ENCODE peak calls at places on chromosomes 5 and 9, in five cellular contexts. Q is CD4-positive, CD25-positive, alpha-beta regulatory T cell; Y is right cardiac atrium; U is sigmoid colon; E is esophagus squamous epithelium. G is an unnamed sample. For H3K9me3, the result is how much of the 10 kb centered on the place peaks cover.

GRCh38 chr5:166262395-166262794 is 2029.0 kb upstream of the WWC1 start:
- DNase-seq in Q (no peak), Y (no peak), U (no peak), E (no peak), G (no peak)

GRCh38 chr9:20335668-20336332 is 286.5 kb downstream of the MLLT3 start:
- DNase-seq in Q (no peak), Y (no peak), U (no peak), E (no peak), G (no peak)

GRCh38 chr5:143229896-143230675 is 173.4 kb downstream of the NR3C1 start:
- DNase-seq in Q (peak), Y (no peak), U (peak), E (no peak), G (no peak)

GRCh38 chr5:44345871-44346270 is 43.3 kb downstream of the FGF10 start:
- DNase-seq in Q (no peak), Y (no peak), U (no peak), E (no peak), G (no peak)

GRCh38 chr5:171520300-171521170 is 101.1 kb downstream of the FGF18 start:
- DNase-seq in Q (no peak), Y (peak), U (no peak), E (no peak), G (peak)

GRCh38 chr5:149114403-149115312 is 26.6 kb upstream of the ABLIM3 start:
- DNase-seq in Q (peak), Y (peak), U (peak), E (no peak), G (peak)

GRCh38 chr5:137191179-137191578 is 307.9 kb downstream of the SPOCK1 start:
- DNase-seq in Q (no peak), Y (no peak), U (no peak), E (no peak), G (no peak)

GRCh38 chr9:93082841-93083411 is 13.1 kb upstream of the CARD19 start:
- DNase-seq in Q (no peak), Y (no peak), U (peak), E (no peak), G (no peak)

GRCh38 chr5:109857405-109858031 is 167.8 kb downstream of the MAN2A1 start:
- DNase-seq in Q (peak), Y (no peak), U (no peak), E (no peak), G (no peak)

GRCh38 chr9:7403839-7404238 is 395.7 kb downstream of the DMAC1 start:
- DNase-seq in Q (no peak), Y (no peak), U (no peak), E (no peak), G (no peak)

GRCh38 chr9:123081824-123082223 is 48.4 kb downstream of the GPR21 start:
- DNase-seq in Q (peak), Y (no peak), U (no peak), E (no peak), G (no peak)

GRCh38 chr5:91841423-91841822 is 458.3 kb upstream of the ARRDC3 start:
- DNase-seq in Q (no peak), Y (no peak), U (no peak), E (no peak), G (no peak)

GRCh38 chr5:14174235-14174636 is 31.1 kb downstream of the TRIO start:
- DNase-seq in Q (no peak), Y (no peak), U (no peak), E (no peak), G (no peak)

GRCh38 chr5:156328766-156329165 is 1.8 kb downstream of the SGCD start:
- DNase-seq in Q (no peak), Y (no peak), U (no peak), E (no peak), G (no peak)

GRCh38 chr5:156327306-156327705 is 342 bp downstream of the SGCD start:
- DNase-seq in Q (no peak), Y (no peak), U (no peak), E (no peak), G (no peak)

GRCh38 chr5:156325671-156326070 is 1.3 kb upstream of the SGCD start:
- DNase-seq in Q (no peak), Y (no peak), U (no peak), E (no peak), G (no peak)

GRCh38 chr5:156328176-156328575 is 1.2 kb downstream of the SGCD start:
- DNase-seq in Q (no peak), Y (no peak), U (no peak), E (no peak), G (no peak)

DNA sequence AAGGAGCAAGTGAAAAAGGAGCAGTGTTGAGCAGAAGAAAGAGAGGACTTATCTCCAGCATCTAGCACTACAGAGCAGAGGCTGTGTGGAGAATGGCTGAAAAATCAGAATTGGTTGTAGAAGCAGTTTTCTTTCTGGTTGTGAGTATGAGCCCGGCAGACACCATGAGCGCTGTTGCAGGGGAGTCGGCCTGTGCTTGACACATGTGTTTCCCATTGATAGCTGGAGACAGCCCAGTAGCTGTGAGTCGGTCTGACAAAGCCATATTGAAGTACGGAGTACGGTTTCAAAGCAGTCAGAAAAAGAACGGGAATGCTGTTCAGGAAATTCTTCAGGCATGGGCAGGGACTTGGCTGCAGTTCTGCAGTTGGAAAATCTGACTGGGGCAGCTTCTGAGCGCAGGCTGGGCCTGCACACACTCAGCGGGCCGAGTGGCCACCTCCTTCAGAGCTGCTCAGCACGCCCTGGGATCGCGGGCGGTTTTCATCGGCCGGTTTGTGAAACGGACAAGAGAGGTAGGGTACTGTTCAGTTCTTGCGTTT is at the start of gene SGCD:
- DNase-seq in Q (no peak), Y (peak), U (peak), E (no peak), G (peak)
- H3K4me3 ChIP-seq in Q (no peak), Y (peak), U (peak), E (peak), G (peak)

GRCh38 chr5:34542818-34543217 is 113.3 kb upstream of the RAI14 start:
- DNase-seq in Q (no peak), Y (no peak), U (no peak), E (no peak), G (no peak)
- H3K9me3 ChIP-seq in Q (under half), Y (under half), U (under half), E (under half), G (under half)

GRCh38 chr9:18502546-18502945 is 28.6 kb downstream of the ADAMTSL1 start:
- DNase-seq in Q (no peak), Y (no peak), U (no peak), E (no peak), G (no peak)
- H3K4me3 ChIP-seq in Q (no peak), Y (no peak), U (no peak), E (no peak), G (no peak)

DNA sequence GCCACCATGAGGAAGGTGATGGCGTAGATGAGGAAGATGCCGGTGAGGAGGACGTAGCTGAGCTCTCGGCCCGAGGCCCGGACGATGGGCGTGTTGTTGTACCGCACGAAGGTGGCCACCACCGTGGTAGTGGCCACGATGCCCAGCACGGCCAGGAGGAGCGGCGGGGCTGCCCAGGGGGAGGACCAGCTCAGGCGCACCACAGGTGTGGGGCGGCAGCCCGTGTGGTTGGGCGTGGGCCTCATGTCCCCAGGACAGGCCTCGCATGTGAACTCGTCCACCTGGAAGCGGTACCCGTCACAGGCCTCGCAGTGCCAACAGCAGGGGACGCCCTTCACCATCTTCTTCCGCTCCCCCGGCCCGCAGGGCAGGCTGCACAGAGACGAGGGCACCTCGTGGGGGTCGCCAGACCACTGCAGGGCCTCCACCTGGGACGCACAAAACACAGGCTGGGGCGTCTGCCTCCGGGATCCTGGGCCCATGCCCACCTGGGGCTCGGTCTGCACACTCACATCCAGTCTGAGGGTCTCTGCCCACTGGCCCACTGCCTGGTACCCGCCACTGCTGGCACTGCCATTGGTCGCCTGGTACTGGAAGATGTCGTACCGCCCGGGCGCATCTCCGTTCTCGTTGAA is 8.7 kb downstream of the GRM6 start:
- DNase-seq in Q (no peak), Y (no peak), U (no peak), E (no peak), G (no peak)
- H3K9me3 ChIP-seq in Q (under half), Y (under half), U (under half), E (under half), G (under half)

GRCh38 chr5:6372251-6373080 is 5.9 kb downstream of the MED10 start:
- DNase-seq in Q (no peak), Y (no peak), U (no peak), E (no peak), G (no peak)
- H3K4me3 ChIP-seq in Q (no peak), Y (no peak), U (no peak), E (no peak), G (no peak)

GRCh38 chr5:140801494-140801841 is 611 bp downstream of the PCDHA3 start:
- DNase-seq in Q (no peak), Y (no peak), U (no peak), E (no peak), G (no peak)
- H3K9me3 ChIP-seq in Q (under half), Y (under half), U (under half), E (under half), G (under half)